ENCODE peak calls at places on chromosomes 3 and 15, in ten cellular contexts. One of them, this sample, is unnamed.

GRCh38 chr15:98649621-98649995 is 1.3 kb downstream of the IGF1R start:
- DNase-seq in adrenal gland: peak
- DNase-seq in CD8-positive, alpha-beta T cell: peak
- DNase-seq in prostate gland: no peak
- DNase-seq in glutamatergic neuron: peak
- DNase-seq in choroid plexus epithelial cell: no peak
- DNase-seq in GM12865: peak
- DNase-seq in activated B cell treated with CpG ODN at 0.5 μM for 24 hours: no peak
- DNase-seq in left ventricle myocardium inferior: peak
- DNase-seq in neural progenitor cell: peak
- DNase-seq in this sample: no peak

GRCh38 chr3:171227333-171227732 is 200.8 kb upstream of the SLC2A2 start:
- DNase-seq in GM12865: no peak
- DNase-seq in neural progenitor cell: no peak
- DNase-seq in glutamatergic neuron: no peak
- DNase-seq in choroid plexus epithelial cell: no peak
- DNase-seq in left ventricle myocardium inferior: no peak
- DNase-seq in adrenal gland: no peak
- DNase-seq in activated B cell treated with CpG ODN at 0.5 μM for 24 hours: no peak
- DNase-seq in prostate gland: no peak
- DNase-seq in CD8-positive, alpha-beta T cell: no peak
- DNase-seq in this sample: no peak

GRCh38 chr15:79615754-79616153 is 183.6 kb downstream of the MINAR1 start:
- DNase-seq in adrenal gland: peak
- DNase-seq in glutamatergic neuron: no peak
- DNase-seq in prostate gland: no peak
- DNase-seq in activated B cell treated with CpG ODN at 0.5 μM for 24 hours: no peak
- DNase-seq in choroid plexus epithelial cell: no peak
- DNase-seq in GM12865: no peak
- DNase-seq in neural progenitor cell: no peak
- DNase-seq in CD8-positive, alpha-beta T cell: no peak
- DNase-seq in left ventricle myocardium inferior: peak
- DNase-seq in this sample: no peak

GRCh38 chr3:188929138-188929537 is 242.6 kb upstream of the TPRG1 start:
- DNase-seq in glutamatergic neuron: no peak
- DNase-seq in prostate gland: peak
- DNase-seq in choroid plexus epithelial cell: peak
- DNase-seq in CD8-positive, alpha-beta T cell: no peak
- DNase-seq in adrenal gland: no peak
- DNase-seq in GM12865: no peak
- DNase-seq in neural progenitor cell: peak
- DNase-seq in activated B cell treated with CpG ODN at 0.5 μM for 24 hours: no peak
- DNase-seq in left ventricle myocardium inferior: no peak
- DNase-seq in this sample: no peak

GRCh38 chr15:100712226-100712625 is 109.8 kb downstream of the ASB7 start:
- DNase-seq in GM12865: no peak
- DNase-seq in CD8-positive, alpha-beta T cell: no peak
- DNase-seq in left ventricle myocardium inferior: peak
- DNase-seq in neural progenitor cell: no peak
- DNase-seq in activated B cell treated with CpG ODN at 0.5 μM for 24 hours: no peak
- DNase-seq in glutamatergic neuron: no peak
- DNase-seq in adrenal gland: no peak
- DNase-seq in choroid plexus epithelial cell: no peak
- DNase-seq in prostate gland: no peak
- DNase-seq in this sample: no peak

GRCh38 chr3:156511987-156512677 is 42.8 kb downstream of the SSR3 start:
- DNase-seq in left ventricle myocardium inferior: no peak
- DNase-seq in adrenal gland: no peak
- DNase-seq in activated B cell treated with CpG ODN at 0.5 μM for 24 hours: no peak
- DNase-seq in glutamatergic neuron: no peak
- DNase-seq in prostate gland: no peak
- DNase-seq in GM12865: no peak
- DNase-seq in neural progenitor cell: no peak
- DNase-seq in CD8-positive, alpha-beta T cell: no peak
- DNase-seq in choroid plexus epithelial cell: no peak
- DNase-seq in this sample: no peak

GRCh38 chr15:95280711-95281110 is 1049.3 kb downstream of the MCTP2 start:
- DNase-seq in neural progenitor cell: no peak
- DNase-seq in GM12865: no peak
- DNase-seq in prostate gland: no peak
- DNase-seq in choroid plexus epithelial cell: no peak
- DNase-seq in left ventricle myocardium inferior: no peak
- DNase-seq in CD8-positive, alpha-beta T cell: no peak
- DNase-seq in glutamatergic neuron: no peak
- DNase-seq in adrenal gland: no peak
- DNase-seq in activated B cell treated with CpG ODN at 0.5 μM for 24 hours: no peak
- DNase-seq in this sample: no peak

GRCh38 chr3:71156062-71156665 is 427.4 kb downstream of the FOXP1 start:
- DNase-seq in neural progenitor cell: no peak
- DNase-seq in GM12865: no peak
- DNase-seq in choroid plexus epithelial cell: no peak
- DNase-seq in left ventricle myocardium inferior: no peak
- DNase-seq in CD8-positive, alpha-beta T cell: no peak
- DNase-seq in prostate gland: no peak
- DNase-seq in glutamatergic neuron: no peak
- DNase-seq in activated B cell treated with CpG ODN at 0.5 μM for 24 hours: no peak
- DNase-seq in adrenal gland: no peak
- DNase-seq in this sample: no peak

GRCh38 chr3:132549890-132550578 is 47.0 kb upstream of the ACKR4 start:
- DNase-seq in adrenal gland: no peak
- DNase-seq in CD8-positive, alpha-beta T cell: no peak
- DNase-seq in prostate gland: no peak
- DNase-seq in choroid plexus epithelial cell: peak
- DNase-seq in GM12865: peak
- DNase-seq in activated B cell treated with CpG ODN at 0.5 μM for 24 hours: no peak
- DNase-seq in neural progenitor cell: no peak
- DNase-seq in left ventricle myocardium inferior: no peak
- DNase-seq in glutamatergic neuron: no peak
- DNase-seq in this sample: peak

GRCh38 chr3:125414671-125415070 is 39.5 kb upstream of the ZNF148 start:
- DNase-seq in GM12865: no peak
- DNase-seq in choroid plexus epithelial cell: no peak
- DNase-seq in adrenal gland: no peak
- DNase-seq in left ventricle myocardium inferior: no peak
- DNase-seq in CD8-positive, alpha-beta T cell: no peak
- DNase-seq in prostate gland: no peak
- DNase-seq in glutamatergic neuron: no peak
- DNase-seq in activated B cell treated with CpG ODN at 0.5 μM for 24 hours: no peak
- DNase-seq in neural progenitor cell: no peak
- DNase-seq in this sample: no peak

GRCh38 chr3:168088106-168088722 is 7.5 kb downstream of the GOLIM4 start:
- DNase-seq in activated B cell treated with CpG ODN at 0.5 μM for 24 hours: no peak
- DNase-seq in left ventricle myocardium inferior: no peak
- DNase-seq in CD8-positive, alpha-beta T cell: no peak
- DNase-seq in adrenal gland: no peak
- DNase-seq in glutamatergic neuron: peak
- DNase-seq in prostate gland: no peak
- DNase-seq in neural progenitor cell: peak
- DNase-seq in choroid plexus epithelial cell: no peak
- DNase-seq in GM12865: peak
- DNase-seq in this sample: no peak

GRCh38 chr3:124362418-124362817 is 367.8 kb upstream of the UMPS start:
- DNase-seq in CD8-positive, alpha-beta T cell: no peak
- DNase-seq in GM12865: no peak
- DNase-seq in neural progenitor cell: no peak
- DNase-seq in choroid plexus epithelial cell: no peak
- DNase-seq in left ventricle myocardium inferior: no peak
- DNase-seq in activated B cell treated with CpG ODN at 0.5 μM for 24 hours: no peak
- DNase-seq in glutamatergic neuron: no peak
- DNase-seq in prostate gland: no peak
- DNase-seq in adrenal gland: no peak
- DNase-seq in this sample: no peak

GRCh38 chr3:10518506-10519150 is 13.2 kb upstream of the ATP2B2 start:
- DNase-seq in glutamatergic neuron: no peak
- DNase-seq in CD8-positive, alpha-beta T cell: peak
- DNase-seq in prostate gland: no peak
- DNase-seq in activated B cell treated with CpG ODN at 0.5 μM for 24 hours: peak
- DNase-seq in left ventricle myocardium inferior: peak
- DNase-seq in neural progenitor cell: no peak
- DNase-seq in choroid plexus epithelial cell: peak
- DNase-seq in GM12865: no peak
- DNase-seq in adrenal gland: peak
- DNase-seq in this sample: peak

GRCh38 chr15:68022061-68022460 is 32.1 kb upstream of the PIAS1 start:
- DNase-seq in choroid plexus epithelial cell: no peak
- DNase-seq in left ventricle myocardium inferior: peak
- DNase-seq in neural progenitor cell: no peak
- DNase-seq in adrenal gland: peak
- DNase-seq in prostate gland: peak
- DNase-seq in CD8-positive, alpha-beta T cell: no peak
- DNase-seq in glutamatergic neuron: no peak
- DNase-seq in activated B cell treated with CpG ODN at 0.5 μM for 24 hours: no peak
- DNase-seq in GM12865: no peak
- DNase-seq in this sample: no peak

GRCh38 chr3:117589454-117589853 is 879.9 kb downstream of the TUSC7 start:
- DNase-seq in neural progenitor cell: peak
- DNase-seq in activated B cell treated with CpG ODN at 0.5 μM for 24 hours: no peak
- DNase-seq in choroid plexus epithelial cell: no peak
- DNase-seq in CD8-positive, alpha-beta T cell: no peak
- DNase-seq in left ventricle myocardium inferior: no peak
- DNase-seq in adrenal gland: no peak
- DNase-seq in glutamatergic neuron: no peak
- DNase-seq in prostate gland: no peak
- DNase-seq in GM12865: no peak
- DNase-seq in this sample: no peak

GRCh38 chr15:46897266-46897665 is 820.0 kb upstream of the SEMA6D start:
- DNase-seq in GM12865: no peak
- DNase-seq in adrenal gland: no peak
- DNase-seq in activated B cell treated with CpG ODN at 0.5 μM for 24 hours: no peak
- DNase-seq in choroid plexus epithelial cell: no peak
- DNase-seq in left ventricle myocardium inferior: no peak
- DNase-seq in glutamatergic neuron: no peak
- DNase-seq in neural progenitor cell: no peak
- DNase-seq in CD8-positive, alpha-beta T cell: no peak
- DNase-seq in prostate gland: no peak
- DNase-seq in this sample: no peak

DNA sequence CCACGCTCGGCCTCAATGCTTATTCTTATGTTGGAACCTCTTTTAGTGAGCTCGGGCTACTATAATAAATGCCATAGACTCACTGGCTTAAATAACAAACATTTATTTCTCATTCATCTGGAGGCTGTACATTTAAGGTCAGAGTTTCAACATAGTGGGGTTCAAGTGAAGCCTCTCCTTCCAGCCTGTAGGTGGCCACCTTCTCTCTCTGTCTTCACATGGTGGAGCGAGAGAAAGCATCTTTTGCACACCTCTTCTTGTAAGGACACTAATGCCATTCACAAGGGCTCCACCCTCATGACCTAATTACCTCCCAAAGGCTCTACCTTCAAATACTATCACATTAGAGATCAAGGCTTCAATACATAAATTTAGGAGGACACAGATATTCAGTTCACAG is 520.3 kb upstream of the EPHA6 start:
- DNase-seq in neural progenitor cell: no peak
- DNase-seq in GM12865: no peak
- DNase-seq in glutamatergic neuron: no peak
- DNase-seq in adrenal gland: no peak
- DNase-seq in choroid plexus epithelial cell: no peak
- DNase-seq in left ventricle myocardium inferior: no peak
- DNase-seq in activated B cell treated with CpG ODN at 0.5 μM for 24 hours: no peak
- DNase-seq in prostate gland: no peak
- DNase-seq in CD8-positive, alpha-beta T cell: no peak
- DNase-seq in this sample: no peak
- TF ChIP-seq CTCF in neural progenitor cell: peak
- TF ChIP-seq CTCF in GM12865: no peak
- TF ChIP-seq CTCF in glutamatergic neuron: peak
- TF ChIP-seq CTCF in adrenal gland: no peak
- TF ChIP-seq CTCF in choroid plexus epithelial cell: no peak
- TF ChIP-seq CTCF in left ventricle myocardium inferior: no peak
- TF ChIP-seq CTCF in activated B cell treated with CpG ODN at 0.5 μM for 24 hours: no peak
- TF ChIP-seq CTCF in prostate gland: no peak
- TF ChIP-seq CTCF in CD8-positive, alpha-beta T cell: no peak
- TF ChIP-seq CTCF in this sample: no peak

DNA sequence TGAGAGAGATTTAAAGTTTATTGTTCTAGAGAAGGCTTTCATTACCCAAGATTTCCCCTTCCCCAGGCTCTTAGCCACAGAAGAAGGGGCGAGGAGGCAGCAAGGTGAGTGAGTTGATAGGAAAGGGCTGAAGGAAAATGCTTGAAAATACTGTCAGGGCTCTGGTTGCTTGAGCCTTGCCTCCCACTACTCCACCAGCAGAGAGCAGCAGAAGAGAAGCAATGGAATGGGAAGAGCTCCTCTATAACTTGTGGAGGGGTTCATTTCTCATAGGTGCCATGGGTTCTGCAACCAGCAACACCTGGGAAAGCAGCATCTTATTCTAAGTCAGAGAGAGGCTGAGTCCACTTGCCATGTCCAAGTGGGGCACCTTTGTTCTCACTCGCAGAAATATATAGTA is 184.0 kb upstream of the CNTN6 start:
- DNase-seq in adrenal gland: no peak
- DNase-seq in choroid plexus epithelial cell: peak
- DNase-seq in CD8-positive, alpha-beta T cell: no peak
- DNase-seq in left ventricle myocardium inferior: no peak
- DNase-seq in glutamatergic neuron: peak
- DNase-seq in prostate gland: no peak
- DNase-seq in activated B cell treated with CpG ODN at 0.5 μM for 24 hours: no peak
- DNase-seq in GM12865: no peak
- DNase-seq in neural progenitor cell: peak
- DNase-seq in this sample: no peak
- TF ChIP-seq CTCF in adrenal gland: no peak
- TF ChIP-seq CTCF in choroid plexus epithelial cell: peak
- TF ChIP-seq CTCF in CD8-positive, alpha-beta T cell: no peak
- TF ChIP-seq CTCF in left ventricle myocardium inferior: no peak
- TF ChIP-seq CTCF in glutamatergic neuron: peak
- TF ChIP-seq CTCF in prostate gland: no peak
- TF ChIP-seq CTCF in activated B cell treated with CpG ODN at 0.5 μM for 24 hours: no peak
- TF ChIP-seq CTCF in GM12865: no peak
- TF ChIP-seq CTCF in neural progenitor cell: peak
- TF ChIP-seq CTCF in this sample: no peak

GRCh38 chr15:51727141-51727897 is 10.1 kb downstream of the LYSMD2 start:
- DNase-seq in glutamatergic neuron: no peak
- DNase-seq in left ventricle myocardium inferior: no peak
- DNase-seq in CD8-positive, alpha-beta T cell: peak
- DNase-seq in activated B cell treated with CpG ODN at 0.5 μM for 24 hours: no peak
- DNase-seq in neural progenitor cell: no peak
- DNase-seq in choroid plexus epithelial cell: peak
- DNase-seq in adrenal gland: no peak
- DNase-seq in prostate gland: no peak
- DNase-seq in GM12865: peak
- DNase-seq in this sample: no peak
- TF ChIP-seq CTCF in glutamatergic neuron: no peak
- TF ChIP-seq CTCF in left ventricle myocardium inferior: no peak
- TF ChIP-seq CTCF in CD8-positive, alpha-beta T cell: no peak
- TF ChIP-seq CTCF in activated B cell treated with CpG ODN at 0.5 μM for 24 hours: no peak
- TF ChIP-seq CTCF in neural progenitor cell: no peak
- TF ChIP-seq CTCF in choroid plexus epithelial cell: peak
- TF ChIP-seq CTCF in adrenal gland: no peak
- TF ChIP-seq CTCF in prostate gland: no peak
- TF ChIP-seq CTCF in GM12865: peak
- TF ChIP-seq CTCF in this sample: peak

DNA sequence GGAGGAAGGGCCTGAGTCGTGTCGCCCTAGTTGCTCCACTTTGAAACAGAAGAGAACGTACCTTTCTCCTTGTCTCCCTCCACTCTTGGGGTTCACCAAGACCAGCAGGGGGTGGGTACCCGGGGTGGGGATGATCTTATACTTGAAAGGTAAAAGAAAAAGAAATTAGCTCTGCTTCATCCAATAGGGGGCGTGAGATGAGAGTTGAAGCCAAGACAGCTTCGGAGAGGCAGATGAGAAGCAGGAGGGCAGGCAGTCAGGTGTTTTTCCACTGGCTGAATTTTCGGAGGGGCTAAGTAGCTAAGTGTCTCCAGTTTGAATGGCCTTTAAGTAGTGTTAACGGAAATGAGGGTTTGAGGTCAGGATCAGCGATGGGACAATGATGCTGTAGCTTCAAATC is 100.4 kb downstream of the DGKG start:
- DNase-seq in CD8-positive, alpha-beta T cell: no peak
- DNase-seq in left ventricle myocardium inferior: no peak
- DNase-seq in neural progenitor cell: peak
- DNase-seq in glutamatergic neuron: no peak
- DNase-seq in prostate gland: no peak
- DNase-seq in adrenal gland: no peak
- DNase-seq in choroid plexus epithelial cell: peak
- DNase-seq in activated B cell treated with CpG ODN at 0.5 μM for 24 hours: no peak
- DNase-seq in GM12865: peak
- DNase-seq in this sample: no peak
- TF ChIP-seq CTCF in CD8-positive, alpha-beta T cell: no peak
- TF ChIP-seq CTCF in left ventricle myocardium inferior: no peak
- TF ChIP-seq CTCF in neural progenitor cell: peak
- TF ChIP-seq CTCF in glutamatergic neuron: peak
- TF ChIP-seq CTCF in prostate gland: no peak
- TF ChIP-seq CTCF in adrenal gland: no peak
- TF ChIP-seq CTCF in choroid plexus epithelial cell: peak
- TF ChIP-seq CTCF in activated B cell treated with CpG ODN at 0.5 μM for 24 hours: no peak
- TF ChIP-seq CTCF in GM12865: peak
- TF ChIP-seq CTCF in this sample: peak